ENCODE peak calls at places on chromosomes 11 and 22, in four cellular contexts. P is HepG2, S is H1, B is GM12878. C is an unnamed sample.

GRCh38 chr11:28618426-28618825 is 510.2 kb downstream of the METTL15 start:
- DNase-seq in S (no peak), P (no peak), B (no peak), C (no peak)

GRCh38 chr11:65290448-65291165 is 24.1 kb upstream of the CDC42EP2 start:
- DNase-seq in B (peak), P (no peak), S (no peak), C (peak)

GRCh38 chr22:50544078-50544745 is 1.5 kb upstream of the KLHDC7B start:
- DNase-seq in P (no peak), B (no peak), S (peak), C (no peak)

GRCh38 chr11:5203366-5203765 is 2.9 kb upstream of the OR51V1 start:
- DNase-seq in B (no peak), S (no peak), P (no peak), C (no peak)

GRCh38 chr11:58622344-58622743 is at the start of gene CNTF:
- DNase-seq in P (no peak), S (no peak), B (no peak), C (no peak)

GRCh38 chr11:102891736-102892135 is 17.0 kb upstream of the MMP12 start:
- DNase-seq in B (no peak), P (no peak), S (no peak), C (no peak)

GRCh38 chr11:130144721-130145327 is 14.8 kb upstream of the ST14 start:
- DNase-seq in S (no peak), P (peak), B (no peak), C (no peak)

GRCh38 chr22:50039669-50040458 is 18.2 kb downstream of the TTLL8 start:
- DNase-seq in B (no peak), P (no peak), S (no peak), C (no peak)

GRCh38 chr11:8099291-8099899 is 18.4 kb downstream of the TUB start:
- DNase-seq in S (peak), B (no peak), P (peak), C (peak)
- TF ChIP-seq USF2 in S (no peak), B (no peak), P (no peak), C (no peak)

GRCh38 chr11:128581908-128582307 is 5.5 kb downstream of the ETS1 start:
- DNase-seq in B (no peak), P (no peak), S (no peak), C (no peak)

GRCh38 chr11:128584253-128584652 is 3.1 kb downstream of the ETS1 start:
- DNase-seq in S (no peak), B (no peak), P (no peak), C (no peak)

GRCh38 chr11:128580612-128581011 is 6.7 kb downstream of the ETS1 start:
- DNase-seq in P (no peak), B (no peak), S (no peak), C (no peak)

GRCh38 chr11:128579790-128580504 is 7.4 kb downstream of the ETS1 start:
- DNase-seq in B (no peak), S (no peak), P (no peak), C (no peak)

DNA sequence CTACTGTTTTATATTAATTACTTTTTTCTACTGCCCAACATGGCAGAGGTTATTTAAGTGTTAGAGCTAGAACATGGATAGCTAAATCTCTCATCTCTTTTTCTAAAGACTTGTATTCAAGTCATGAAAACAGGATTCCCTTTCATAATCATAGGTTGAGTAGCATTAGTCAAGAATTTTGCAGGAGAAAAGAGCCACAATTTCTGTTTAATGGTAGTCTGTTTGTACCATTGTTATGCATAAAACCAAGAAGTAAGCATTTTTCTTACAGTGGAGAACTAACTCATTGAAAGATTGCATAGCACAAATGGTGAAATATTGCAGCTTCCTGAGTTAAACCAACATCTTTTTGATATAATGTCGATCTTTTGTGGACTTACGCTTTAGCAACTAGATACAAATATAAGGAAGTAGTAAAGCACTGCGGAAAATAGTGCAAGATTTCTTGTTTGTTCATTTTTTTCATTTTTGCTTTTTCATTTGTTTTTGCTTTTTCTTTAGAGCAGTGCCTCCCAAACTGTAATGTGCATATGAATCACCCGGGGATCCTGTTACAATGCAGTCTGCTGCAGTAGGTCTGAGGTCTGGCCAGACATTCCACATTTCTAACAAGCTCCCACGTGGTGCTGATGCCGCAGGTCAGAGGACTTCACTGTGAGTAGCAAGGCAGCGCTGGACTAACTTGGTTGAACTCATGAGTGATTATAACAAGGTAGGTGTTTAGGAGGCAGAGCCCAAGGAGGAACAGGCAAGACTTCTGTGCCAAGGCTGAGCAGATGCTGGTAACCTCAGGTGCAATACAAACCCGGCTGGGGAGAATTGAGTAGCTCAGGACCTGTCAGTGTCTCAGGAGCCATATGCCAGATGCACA is 4.6 kb downstream of the ETS1 start:
- DNase-seq in P (no peak), S (no peak), B (no peak), C (no peak)
- TF ChIP-seq YY1 in P (no peak), S (no peak), B (no peak), C (no peak)

GRCh38 chr22:40482886-40483285 is 112.5 kb downstream of the SGSM3 start:
- DNase-seq in S (no peak), B (no peak), P (no peak), C (no peak)

GRCh38 chr22:40480996-40481395 is 110.6 kb downstream of the SGSM3 start:
- DNase-seq in S (no peak), B (no peak), P (no peak), C (no peak)

GRCh38 chr22:40484906-40485660 is 114.7 kb downstream of the SGSM3 start:
- DNase-seq in B (no peak), P (no peak), S (no peak), C (no peak)

GRCh38 chr22:40479887-40480538 is 109.6 kb downstream of the SGSM3 start:
- DNase-seq in P (no peak), S (no peak), B (no peak), C (no peak)

GRCh38 chr22:40482391-40482790 is 112.0 kb downstream of the SGSM3 start:
- DNase-seq in S (no peak), B (no peak), P (no peak), C (no peak)
- TF ChIP-seq ZNF274 in S (no peak), B (no peak), P (no peak), C (no peak)

GRCh38 chr11:2142300-2142759 is 3.1 kb upstream of the IGF2 start:
- DNase-seq in S (no peak), P (no peak), B (no peak), C (no peak)
- TF ChIP-seq USF2 in S (no peak), P (no peak), B (no peak), C (no peak)

GRCh38 chr22:37485006-37485713 is 1.0 kb downstream of the MFNG start:
- DNase-seq in P (no peak), S (no peak), B (no peak), C (no peak)

GRCh38 chr22:37483050-37483449 is 3.1 kb downstream of the MFNG start:
- DNase-seq in S (no peak), P (no peak), B (no peak), C (no peak)

GRCh38 chr22:37485714-37486223 is 415 bp downstream of the MFNG start:
- DNase-seq in S (no peak), P (no peak), B (no peak), C (no peak)

GRCh38 chr22:37483594-37484114 is 2.5 kb downstream of the MFNG start:
- DNase-seq in B (no peak), S (no peak), P (peak), C (no peak)

GRCh38 chr22:37484115-37485005 is 1.8 kb downstream of the MFNG start:
- DNase-seq in B (peak), S (no peak), P (no peak), C (no peak)
- TF ChIP-seq YY1 in B (peak), S (no peak), P (no peak), C (no peak)

C was measured in K562.